ENCODE peak calls at places on chromosome 20, in four cellular contexts. Z, C, L and J are unnamed samples.

GRCh38 chr20:25065625-25066338 is 7.8 kb upstream of the ACSS1 start:
- DNase-seq in Z (peak; percentile 72), C (no peak), L (peak; percentile 24), J (no peak)

GRCh38 chr20:48096212-48096875 is 311.1 kb upstream of the SULF2 start:
- DNase-seq in Z (no peak), C (no peak), L (no peak), J (no peak)

GRCh38 chr20:12762725-12763124 is 246.0 kb upstream of the SPTLC3 start:
- DNase-seq in Z (no peak), C (peak; percentile 60), L (no peak), J (no peak)

GRCh38 chr20:32603046-32603726 is 18.1 kb upstream of the NOL4L start:
- DNase-seq in Z (no peak), C (no peak), L (no peak), J (no peak)

GRCh38 chr20:36118372-36118771 is 36.2 kb upstream of the EPB41L1 start:
- DNase-seq in Z (no peak), C (no peak), L (no peak), J (no peak)

GRCh38 chr20:6744805-6745204 is 22.7 kb upstream of the BMP2 start:
- DNase-seq in Z (no peak), C (no peak), L (no peak), J (no peak)

GRCh38 chr20:56222201-56222600 is 26.3 kb upstream of the MC3R start:
- DNase-seq in Z (no peak), C (no peak), L (no peak), J (no peak)

GRCh38 chr20:18879262-18879661 is 65.7 kb downstream of the SCP2D1 start:
- DNase-seq in Z (no peak), C (no peak), L (no peak), J (no peak)

GRCh38 chr20:44026932-44027685 is 112.5 kb downstream of the TOX2 start:
- DNase-seq in Z (no peak), C (no peak), L (no peak), J (no peak)

GRCh38 chr20:37413023-37413334 is 67.0 kb downstream of the SRC start:
- DNase-seq in Z (no peak), C (no peak), L (no peak), J (no peak)